ENCODE peak calls at places on chromosomes 4 and X, in five cellular contexts. J, F, S, C and K are unnamed samples.

GRCh38 chr4:86498560-86499166 is 95.5 kb upstream of the PTPN13 start:
- DNase-seq in J (no peak), F (no peak), C (no peak), S (no peak), K (no peak)

GRCh38 chrX:48826135-48826875 is at the start of gene ERAS:
- DNase-seq in S (no peak), F (peak; percentile 23), J (no peak), C (no peak), K (no peak)

GRCh38 chrX:2650865-2651264 is 40.2 kb upstream of the CD99 start:
- DNase-seq in J (no peak), C (no peak), S (no peak), F (no peak), K (no peak)

GRCh38 chr4:76897522-76898384 is at the start of gene SOWAHB:
- DNase-seq in F (peak; percentile 36), J (no peak), S (peak; percentile 93), C (no peak), K (no peak)

GRCh38 chr4:17494258-17494657 is 17.6 kb downstream of the QDPR start:
- DNase-seq in C (no peak), S (no peak), F (no peak), J (no peak), K (no peak)

GRCh38 chr4:33512397-33512796 is 2731.9 kb downstream of the ARAP2 start:
- DNase-seq in C (no peak), S (no peak), J (no peak), F (no peak), K (no peak)

GRCh38 chr4:184237612-184238011 is 19.9 kb upstream of the ENPP6 start:
- DNase-seq in J (no peak), C (no peak), F (no peak), S (no peak), K (no peak)

GRCh38 chr4:173528378-173529321 is 1.4 kb downstream of the HAND2 start:
- DNase-seq in S (no peak), J (no peak), C (no peak), F (peak; percentile 71), K (peak; percentile 50)

GRCh38 chr4:612749-613125 is 12.6 kb upstream of the PDE6B start:
- DNase-seq in C (no peak), F (peak; percentile 7), S (no peak), J (no peak), K (no peak)

GRCh38 chr4:1511441-1512041 is 105.3 kb upstream of the NKX1-1 start:
- DNase-seq in S (no peak), F (peak; percentile 73), J (no peak), C (peak; percentile 24), K (peak; percentile 70)

GRCh38 chr4:169079942-169080827 is 70.1 kb upstream of the CBR4 start:
- DNase-seq in S (no peak), J (no peak), F (peak; percentile 63), C (peak; percentile 1), K (peak; percentile 56)

GRCh38 chr4:6767725-6768538 is 14.6 kb upstream of the KIAA0232 start:
- DNase-seq in F (no peak), J (no peak), C (no peak), S (peak; percentile 63), K (no peak)

GRCh38 chrX:100264200-100264599 is 145.9 kb downstream of the PCDH19 start:
- DNase-seq in J (no peak), C (no peak), S (no peak), F (no peak), K (no peak)

GRCh38 chr4:147975325-147975724 is 243.4 kb downstream of the ARHGAP10 start:
- DNase-seq in J (no peak), F (no peak), C (no peak), S (no peak), K (no peak)

GRCh38 chr4:110059556-110060191 is 138.7 kb downstream of the ELOVL6 start:
- DNase-seq in C (no peak), S (peak; percentile 20), F (no peak), J (no peak), K (no peak)

GRCh38 chr4:13656569-13656988 is 29.1 kb upstream of the BOD1L1 start:
- DNase-seq in F (peak; percentile 63), C (peak; percentile 68), J (no peak), S (peak; percentile 54), K (peak; percentile 67)

GRCh38 chrX:139559383-139560042 is 29.0 kb downstream of the F9 start:
- DNase-seq in C (peak; percentile 2), S (peak; percentile 10), F (no peak), J (no peak), K (no peak)

GRCh38 chr4:74473155-74473811 is 28.3 kb downstream of the AREG start:
- DNase-seq in J (no peak), C (no peak), S (no peak), F (no peak), K (no peak)

GRCh38 chr4:76607266-76607799 is 172.3 kb downstream of the SHROOM3 start:
- DNase-seq in C (no peak), J (no peak), F (no peak), S (no peak), K (no peak)

GRCh38 chr4:83011779-83012630 is 1.4 kb upstream of the LIN54 start:
- DNase-seq in C (peak; percentile 15), S (peak; percentile 37), F (no peak), J (no peak), K (peak; percentile 32)

GRCh38 chrX:3161686-3162085 is 120.4 kb downstream of the ARSF start:
- DNase-seq in S (no peak), F (no peak), J (no peak), C (no peak), K (no peak)

GRCh38 chr4:32002037-32002747 is 1282.0 kb downstream of the PCDH7 start:
- DNase-seq in J (no peak), S (no peak), F (no peak), C (no peak), K (no peak)

GRCh38 chr4:21888195-21888976 is 60.2 kb downstream of the KCNIP4 start:
- DNase-seq in F (no peak), C (no peak), J (no peak), S (no peak), K (no peak)

GRCh38 chrX:100376581-100376980 is 33.5 kb downstream of the PCDH19 start:
- DNase-seq in C (no peak), F (no peak), J (no peak), S (no peak), K (no peak)

GRCh38 chrX:118614150-118614549 is 113.3 kb upstream of the IL13RA1 start:
- DNase-seq in F (no peak), S (no peak), C (no peak), J (no peak), K (no peak)

GRCh38 chrX:124421898-124422622 is 75.7 kb downstream of the SH2D1A start:
- DNase-seq in F (no peak), S (no peak), C (no peak), J (no peak), K (no peak)

GRCh38 chr4:154414796-154415195 is 76.8 kb downstream of the DCHS2 start:
- DNase-seq in J (no peak), C (no peak), S (no peak), F (no peak), K (no peak)

GRCh38 chrX:108199691-108200090 is 108.1 kb downstream of the ATG4A start:
- DNase-seq in F (no peak), J (no peak), C (peak; percentile 0), S (no peak), K (no peak)